ENCODE peak calls at places on chromosomes 6 and 20, in four cellular contexts. M is H1, I is IMR-90, B is H9. Y is an unnamed sample.

GRCh38 chr20:55205684-55206083 is 730.3 kb downstream of the DOK5 start:
- DNase-seq in I (no peak), B (no peak), M (no peak), Y (no peak)

GRCh38 chr6:161215876-161216615 is 57.8 kb downstream of the AGPAT4 start:
- DNase-seq in M (no peak), B (no peak), I (peak), Y (no peak)

GRCh38 chr6:126337323-126337722 is 2.6 kb upstream of the CENPW start:
- DNase-seq in I (peak), B (no peak), M (no peak), Y (no peak)

GRCh38 chr6:76166874-76167273 is 94.4 kb upstream of the IMPG1 start:
- DNase-seq in I (no peak), B (no peak), M (no peak), Y (no peak)

GRCh38 chr6:12331951-12332749 is 42.0 kb downstream of the EDN1 start:
- DNase-seq in B (no peak), M (no peak), I (peak), Y (peak)

GRCh38 chr20:61666471-61666832 is 399.2 kb downstream of the TAF4 start:
- DNase-seq in I (no peak), B (no peak), M (no peak), Y (no peak)

GRCh38 chr6:134035823-134036296 is 16.6 kb downstream of the SLC2A12 start:
- DNase-seq in B (no peak), I (peak), M (no peak), Y (no peak)

GRCh38 chr20:17227669-17228623 is 1.1 kb downstream of the PCSK2 start:
- DNase-seq in M (peak), B (peak), I (peak), Y (peak)

GRCh38 chr6:80504882-80505281 is 398.4 kb downstream of the BCKDHB start:
- DNase-seq in M (no peak), I (no peak), B (no peak), Y (no peak)

GRCh38 chr6:170244721-170245201 is 46.1 kb downstream of the DLL1 start:
- DNase-seq in M (no peak), I (no peak), B (peak), Y (no peak)

GRCh38 chr6:54102239-54102638 is 9.0 kb upstream of the MLIP start:
- DNase-seq in M (no peak), I (no peak), B (no peak), Y (no peak)

GRCh38 chr20:33651562-33652048 is 10.5 kb upstream of the C20orf144 start:
- DNase-seq in M (no peak), B (no peak), I (no peak), Y (no peak)

GRCh38 chr20:16368645-16369292 is 204.5 kb downstream of the KIF16B start:
- DNase-seq in M (no peak), I (peak), B (no peak), Y (peak)

GRCh38 chr6:64831680-64832079 is 875.3 kb downstream of the EYS start:
- DNase-seq in B (no peak), I (no peak), M (no peak), Y (peak)

GRCh38 chr6:106124437-106125423 is 38.6 kb downstream of the PRDM1 start:
- DNase-seq in B (no peak), I (no peak), M (no peak), Y (no peak)

GRCh38 chr6:75098709-75099108 is 107.1 kb downstream of the COL12A1 start:
- DNase-seq in B (no peak), I (peak), M (no peak), Y (peak)

GRCh38 chr6:113697642-113698410 is 159.3 kb upstream of the MARCKS start:
- DNase-seq in B (no peak), M (no peak), I (peak), Y (no peak)

GRCh38 chr6:109740787-109741186 is 49.7 kb downstream of the FIG4 start:
- DNase-seq in I (no peak), B (no peak), M (no peak), Y (peak)

GRCh38 chr6:168035098-168035660 is 37.7 kb downstream of the KIF25 start:
- DNase-seq in B (peak), M (no peak), I (peak), Y (peak)

GRCh38 chr6:166430269-166430668 is 47.5 kb upstream of the MPC1 start:
- DNase-seq in M (no peak), I (no peak), B (no peak), Y (no peak)

GRCh38 chr6:28923318-28924102 is at the start of gene TRIM27:
- DNase-seq in B (peak), M (peak), I (peak), Y (peak)

GRCh38 chr20:8449120-8449519 is 317.1 kb downstream of the PLCB1 start:
- DNase-seq in B (no peak), I (peak), M (no peak), Y (no peak)

GRCh38 chr6:17278289-17279061 is 2.7 kb upstream of the RBM24 start:
- DNase-seq in B (no peak), M (no peak), I (peak), Y (no peak)

GRCh38 chr6:54095740-54096139 is 15.5 kb upstream of the MLIP start:
- DNase-seq in B (no peak), I (no peak), M (no peak), Y (no peak)

GRCh38 chr6:105797313-105797970 is 288.7 kb upstream of the PRDM1 start:
- DNase-seq in I (no peak), B (no peak), M (no peak), Y (no peak)

GRCh38 chr6:82076855-82077254 is 170.7 kb downstream of the IBTK start:
- DNase-seq in I (no peak), M (no peak), B (no peak), Y (no peak)

GRCh38 chr6:170163405-170164170 is 127.3 kb downstream of the DLL1 start:
- DNase-seq in M (no peak), B (no peak), I (no peak), Y (no peak)

GRCh38 chr20:61041481-61041880 is 210.6 kb upstream of the CDH4 start:
- DNase-seq in B (no peak), I (no peak), M (no peak), Y (no peak)

GRCh38 chr20:47275548-47275947 is 81.0 kb downstream of the ZMYND8 start:
- DNase-seq in I (no peak), M (no peak), B (no peak), Y (no peak)

GRCh38 chr6:132199343-132199742 is 201.9 kb downstream of the MOXD1 start:
- DNase-seq in B (no peak), M (no peak), I (peak), Y (no peak)

GRCh38 chr20:32649697-32650471 is 23.9 kb downstream of the C20orf203 start:
- DNase-seq in M (no peak), B (no peak), I (no peak), Y (no peak)

GRCh38 chr6:151205971-151206600 is 33.7 kb upstream of the AKAP12 start:
- DNase-seq in M (no peak), I (no peak), B (no peak), Y (no peak)

GRCh38 chr20:13756551-13756950 is 28.2 kb downstream of the ESF1 start:
- DNase-seq in I (no peak), M (no peak), B (no peak), Y (no peak)

GRCh38 chr6:89921691-89922090 is 27.4 kb downstream of the GJA10 start:
- DNase-seq in I (no peak), M (no peak), B (no peak), Y (no peak)

GRCh38 chr6:113172531-113172966 is 684.6 kb upstream of the MARCKS start:
- DNase-seq in M (no peak), B (no peak), I (no peak), Y (no peak)

GRCh38 chr6:43368517-43369160 is 808 bp downstream of the ZNF318 start:
- DNase-seq in B (peak), M (peak), I (peak), Y (peak)

DNA sequence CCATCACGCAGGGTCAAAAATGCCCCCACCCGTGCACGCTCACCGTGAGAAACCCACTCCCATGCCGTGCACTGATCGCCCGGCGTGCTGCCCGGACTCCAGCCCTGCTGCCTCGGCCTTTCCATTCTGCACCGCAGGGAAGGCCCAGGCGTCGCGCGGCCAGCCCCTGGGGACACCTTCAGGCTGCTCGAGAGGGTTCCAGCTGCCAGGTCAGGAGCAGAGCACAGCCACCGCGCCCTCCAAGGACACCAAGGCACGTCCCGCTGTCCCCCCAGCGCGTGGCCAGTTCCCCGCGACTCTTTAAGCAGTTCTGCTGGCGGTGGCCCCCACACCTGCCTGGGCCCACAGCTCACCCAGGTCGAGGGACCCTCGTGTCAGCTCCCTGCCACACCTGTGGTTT is 314.3 kb upstream of the QKI start:
- DNase-seq in I (no peak), B (no peak), M (no peak), Y (no peak)
- H2BK5ac ChIP-seq in I (no peak), B (no peak), M (peak), Y (no peak)

DNA sequence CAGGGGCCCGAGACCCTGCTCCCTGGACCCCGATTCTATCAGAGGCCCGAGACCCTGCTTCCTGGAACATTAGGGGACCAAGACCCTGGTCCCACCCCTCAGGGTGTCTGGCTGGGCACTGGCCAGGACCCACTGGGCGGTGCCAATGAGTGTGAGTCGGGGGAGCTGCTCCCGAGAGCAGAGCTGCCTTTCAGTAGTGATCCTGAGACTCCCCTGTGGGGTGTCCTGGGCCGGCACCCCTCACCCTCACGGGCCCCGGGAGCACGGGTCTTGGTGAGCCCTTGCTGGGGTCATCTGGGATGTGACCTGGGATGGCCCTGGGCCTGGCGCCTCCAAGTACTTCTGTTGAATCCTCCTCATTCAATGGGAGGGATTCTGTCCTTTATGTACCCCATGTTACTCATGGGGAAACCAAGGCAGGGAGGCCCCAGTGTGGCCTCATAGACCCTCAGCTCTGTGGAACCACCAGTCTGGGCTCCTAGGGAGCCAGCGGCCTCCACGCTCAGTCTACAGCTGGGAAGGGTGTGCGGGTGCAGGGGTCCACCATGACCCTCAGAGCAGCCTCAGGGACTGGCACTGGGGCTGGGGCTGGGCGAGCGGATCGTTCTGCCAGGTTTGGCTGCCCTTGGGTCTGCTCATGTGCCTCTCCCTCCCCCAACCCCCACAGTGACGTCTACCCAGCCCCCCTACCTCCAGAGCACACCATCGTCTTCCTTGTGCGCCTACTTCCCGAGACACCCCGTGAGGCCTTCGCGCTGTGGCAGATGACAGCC is 25.6 kb downstream of the COL20A1 start:
- DNase-seq in B (no peak), I (no peak), M (no peak), Y (no peak)
- H3K56ac ChIP-seq in B (no peak), I (no peak), M (no peak), Y (no peak)

GRCh38 chr20:43452404-43453126 is 5.1 kb upstream of the SRSF6 start:
- DNase-seq in B (no peak), I (no peak), M (no peak), Y (no peak)
- H3K4ac ChIP-seq in B (no peak), I (no peak), M (no peak), Y (no peak)

GRCh38 chr20:49278036-49278816 is at the start of gene ZNFX1:
- DNase-seq in M (peak), I (peak), B (peak), Y (peak)
- H2BK5ac ChIP-seq in M (peak), I (peak), B (peak), Y (peak)